ENCODE peak calls at places on chromosomes 4 and X, in five cellular contexts. Q is breast epithelium; J is effector memory CD4-positive, alpha-beta T cell; R is tibial nerve; Z is substantia nigra. O is an unnamed sample.

GRCh38 chr4:80875642-80876041 is 154.9 kb upstream of the BMP3 start:
- DNase-seq in Q (no peak), J (no peak), R (no peak), Z (no peak), O (no peak)

GRCh38 chr4:144507309-144508101 is 138.5 kb upstream of the HHIP start:
- DNase-seq in Q (no peak), J (no peak), R (no peak), Z (no peak), O (no peak)

GRCh38 chrX:136395271-136395670 is 92.5 kb upstream of the BRS3 start:
- DNase-seq in Q (no peak), J (no peak), R (no peak), Z (no peak), O (no peak)

GRCh38 chr4:68576272-68577100 is at the start of gene UGT2B17:
- DNase-seq in Q (no peak), J (no peak), R (no peak), Z (no peak), O (no peak)

GRCh38 chr4:169029947-169030346 is 19.9 kb upstream of the CBR4 start:
- DNase-seq in Q (no peak), J (no peak), R (no peak), Z (no peak), O (no peak)

GRCh38 chrX:47226071-47226470 is 6.7 kb upstream of the USP11 start:
- DNase-seq in Q (no peak), J (no peak), R (no peak), Z (no peak), O (no peak)

GRCh38 chr4:169009281-169010124 is 552 bp downstream of the CBR4 start:
- DNase-seq in Q (peak), J (peak), R (peak), Z (peak), O (peak)

GRCh38 chr4:4889781-4890180 is 30.3 kb downstream of the MSX1 start:
- DNase-seq in Q (no peak), J (no peak), R (no peak), Z (no peak), O (no peak)

GRCh38 chr4:165394275-165394674 is 15.5 kb downstream of the CPE start:
- DNase-seq in Q (no peak), J (no peak), R (no peak), Z (no peak), O (no peak)

GRCh38 chr4:24560770-24561415 is 23.5 kb downstream of the DHX15 start:
- DNase-seq in Q (no peak), J (no peak), R (no peak), Z (no peak), O (no peak)

GRCh38 chr4:83013931-83014330 is 3.3 kb upstream of the LIN54 start:
- DNase-seq in Q (no peak), J (no peak), R (no peak), Z (no peak), O (no peak)

GRCh38 chrX:19554786-19555185 is 39.5 kb upstream of the MAP3K15 start:
- DNase-seq in Q (no peak), J (no peak), R (no peak), Z (no peak), O (no peak)

GRCh38 chr4:180058731-180059215 is 2184.4 kb upstream of the TENM3 start:
- DNase-seq in Q (no peak), J (no peak), R (no peak), Z (peak), O (peak)

GRCh38 chr4:112206431-112206830 is 25.2 kb upstream of the AP1AR start:
- DNase-seq in Q (no peak), J (no peak), R (no peak), Z (no peak), O (no peak)

GRCh38 chr4:87838207-87838606 is 5.4 kb downstream of the MEPE start:
- DNase-seq in Q (no peak), J (no peak), R (no peak), Z (no peak), O (no peak)

GRCh38 chr4:157045507-157046127 is 30.3 kb upstream of the GLRB start:
- DNase-seq in Q (no peak), J (no peak), R (no peak), Z (no peak), O (no peak)

GRCh38 chr4:159598602-159599001 is 495.7 kb downstream of the RAPGEF2 start:
- DNase-seq in Q (no peak), J (no peak), R (no peak), Z (no peak), O (no peak)

GRCh38 chr4:55754754-55755350 is 64.7 kb upstream of the EXOC1L start:
- DNase-seq in Q (no peak), J (no peak), R (no peak), Z (no peak), O (no peak)

GRCh38 chr4:98522603-98523395 is 135.6 kb downstream of the TSPAN5 start:
- DNase-seq in Q (no peak), J (no peak), R (no peak), Z (no peak), O (no peak)

GRCh38 chr4:53313510-53313909 is 52.4 kb downstream of the SCFD2 start:
- DNase-seq in Q (no peak), J (no peak), R (no peak), Z (no peak), O (peak)

GRCh38 chr4:139453041-139453370 is 915 bp upstream of the RAB33B start:
- DNase-seq in Q (peak), J (peak), R (no peak), Z (no peak), O (peak)

GRCh38 chr4:83552924-83553323 is 17.0 kb downstream of the GPAT3 start:
- DNase-seq in Q (no peak), J (no peak), R (no peak), Z (no peak), O (no peak)

GRCh38 chrX:88613338-88613737 is 133.7 kb upstream of the CPXCR1 start:
- DNase-seq in Q (no peak), J (no peak), R (no peak), Z (no peak), O (no peak)

GRCh38 chr4:23455482-23455881 is 434.4 kb downstream of the PPARGC1A start:
- DNase-seq in Q (no peak), J (no peak), R (no peak), Z (no peak), O (no peak)

GRCh38 chr4:168076989-168077725 is 15.2 kb upstream of the ANXA10 start:
- DNase-seq in Q (peak), J (no peak), R (peak), Z (no peak), O (no peak)

GRCh38 chrX:68846536-68846935 is 17.7 kb downstream of the EFNB1 start:
- DNase-seq in Q (no peak), J (no peak), R (no peak), Z (no peak), O (no peak)

GRCh38 chr4:15809058-15809457 is 30.9 kb downstream of the CD38 start:
- DNase-seq in Q (no peak), J (no peak), R (no peak), Z (no peak), O (no peak)

GRCh38 chr4:69563424-69563823 is 67.7 kb upstream of the UGT2B4 start:
- DNase-seq in Q (no peak), J (no peak), R (no peak), Z (no peak), O (no peak)

GRCh38 chrX:40996886-40997530 is 88.2 kb upstream of the USP9X start:
- DNase-seq in Q (no peak), J (no peak), R (no peak), Z (no peak), O (no peak)

GRCh38 chrX:152861116-152861515 is 30.3 kb downstream of the NSDHL start:
- DNase-seq in Q (no peak), J (no peak), R (no peak), Z (no peak), O (no peak)

GRCh38 chrX:12790878-12791252 is 347 bp upstream of the PRPS2 start:
- DNase-seq in Q (no peak), J (no peak), R (no peak), Z (no peak), O (no peak)

GRCh38 chrX:12789976-12790375 is 1.2 kb upstream of the PRPS2 start:
- DNase-seq in Q (no peak), J (no peak), R (no peak), Z (no peak), O (no peak)

GRCh38 chrX:12792711-12793110 is 1.5 kb downstream of the PRPS2 start:
- DNase-seq in Q (no peak), J (no peak), R (no peak), Z (no peak), O (no peak)

GRCh38 chrX:12788645-12789044 is 2.6 kb upstream of the PRPS2 start:
- DNase-seq in Q (no peak), J (no peak), R (no peak), Z (no peak), O (no peak)

DNA sequence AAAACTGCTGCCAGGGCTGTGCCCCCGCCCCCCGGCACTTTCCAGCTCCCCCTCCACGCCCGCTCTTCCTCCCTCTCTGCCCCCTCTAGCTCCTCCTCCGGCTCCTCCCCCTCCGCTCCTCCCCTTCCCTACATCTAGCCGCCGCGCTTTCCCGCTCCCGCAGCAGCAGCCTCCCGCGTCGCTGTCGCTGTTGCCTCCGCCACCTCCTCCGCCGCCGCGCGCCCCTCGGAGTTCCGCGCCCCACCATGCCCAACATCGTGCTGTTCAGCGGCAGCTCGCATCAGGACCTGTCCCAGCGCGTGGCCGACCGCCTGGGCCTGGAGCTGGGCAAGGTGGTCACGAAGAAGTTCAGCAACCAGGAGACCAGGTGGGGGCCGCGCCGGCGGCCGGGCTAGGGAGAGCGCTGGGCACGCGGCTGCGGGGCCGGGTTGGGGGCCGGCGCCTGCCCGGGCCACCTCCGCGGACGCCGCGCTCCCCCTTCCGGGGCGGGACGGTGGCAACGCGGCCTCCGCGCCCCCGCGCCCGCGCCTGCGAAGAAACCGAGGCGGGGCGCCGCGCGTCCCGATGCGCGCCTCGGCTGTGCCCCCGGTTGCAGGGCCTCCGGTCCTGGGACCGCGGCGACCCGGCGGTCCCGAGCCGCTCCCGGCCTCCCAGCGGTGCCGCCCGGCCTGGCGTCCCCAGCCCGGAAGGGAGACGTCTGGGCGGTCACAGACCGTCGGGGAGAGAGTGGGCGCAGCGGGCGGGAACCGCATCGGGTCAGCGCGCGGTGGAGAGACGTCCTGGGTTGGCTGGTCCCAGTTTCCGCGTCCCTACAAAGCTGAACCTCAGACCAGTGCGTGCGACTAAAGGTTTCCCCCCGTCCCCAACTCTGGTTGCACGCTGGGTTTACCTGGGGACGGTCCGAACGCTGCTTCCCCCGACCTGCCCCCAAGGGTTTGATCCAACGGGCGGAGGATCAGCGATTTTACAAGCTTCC is at the start of gene PRPS2:
- DNase-seq in Q (peak), J (peak), R (peak), Z (peak), O (peak)
- H3K27ac ChIP-seq in Q (peak), J (peak), R (no peak), Z (no peak), O (peak)

GRCh38 chr4:57083107-57083506 is 27.1 kb downstream of the IGFBP7 start:
- DNase-seq in Q (no peak), J (no peak), R (no peak), Z (no peak), O (no peak)
- H3K27ac ChIP-seq in Q (peak), J (no peak), R (peak), Z (no peak), O (no peak)

GRCh38 chrX:155880586-155881157 is 473 bp upstream of the VAMP7 start:
- DNase-seq in Q (no peak), J (no peak), R (no peak), Z (no peak), O (no peak)
- H3K27ac ChIP-seq in Q (peak), J (peak), R (peak), Z (peak), O (no peak)

DNA sequence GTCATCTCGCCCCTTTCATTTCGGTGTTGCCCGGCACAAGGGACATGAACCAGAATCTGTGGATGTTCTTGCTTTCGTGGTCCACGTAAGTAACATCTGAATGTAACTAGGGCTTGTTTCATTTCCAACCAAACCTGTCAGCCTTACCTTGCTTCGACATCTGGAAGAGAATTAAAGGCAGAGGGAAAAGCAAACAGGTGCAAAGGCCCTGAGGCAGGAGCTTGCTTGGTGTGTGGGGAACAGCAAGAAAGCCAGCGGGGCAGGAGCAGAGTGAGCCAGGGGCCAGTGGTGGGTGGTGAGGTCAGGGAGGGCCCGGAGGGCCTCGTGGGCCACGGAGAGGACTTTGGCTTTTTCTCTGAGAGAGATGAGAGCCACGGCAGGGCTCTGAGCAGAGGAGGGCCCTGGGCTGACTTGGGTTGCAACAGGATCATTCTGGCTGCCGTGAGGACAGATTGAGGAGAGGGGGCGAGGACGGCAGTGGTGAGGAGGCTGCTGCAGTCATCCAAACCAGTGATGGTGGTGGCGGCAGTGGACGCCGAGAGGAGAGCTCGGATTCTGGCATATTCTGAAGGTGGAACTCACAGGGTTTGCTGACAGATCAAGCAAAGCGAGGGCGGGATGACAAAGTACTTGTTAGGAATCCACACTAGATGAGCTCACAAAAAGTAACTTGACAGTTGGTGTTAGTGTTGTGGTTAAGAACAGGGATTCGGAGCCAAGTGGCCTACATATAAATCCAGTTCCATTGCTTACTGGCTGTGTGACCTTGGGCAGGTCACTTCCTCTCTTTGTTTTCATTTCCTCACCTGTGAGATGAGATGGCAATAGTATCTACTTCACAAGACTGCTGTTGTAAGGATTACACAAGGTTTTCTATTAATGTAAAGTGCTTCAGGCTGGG is 6.8 kb upstream of the WDR13 start:
- DNase-seq in Q (no peak), J (no peak), R (no peak), Z (no peak), O (no peak)
- H3K27ac ChIP-seq in Q (peak), J (no peak), R (no peak), Z (no peak), O (peak)

GRCh38 chr4:65561164-65561563 is 109.1 kb downstream of the EPHA5 start:
- DNase-seq in Q (no peak), J (no peak), R (no peak), Z (no peak), O (no peak)

DNA sequence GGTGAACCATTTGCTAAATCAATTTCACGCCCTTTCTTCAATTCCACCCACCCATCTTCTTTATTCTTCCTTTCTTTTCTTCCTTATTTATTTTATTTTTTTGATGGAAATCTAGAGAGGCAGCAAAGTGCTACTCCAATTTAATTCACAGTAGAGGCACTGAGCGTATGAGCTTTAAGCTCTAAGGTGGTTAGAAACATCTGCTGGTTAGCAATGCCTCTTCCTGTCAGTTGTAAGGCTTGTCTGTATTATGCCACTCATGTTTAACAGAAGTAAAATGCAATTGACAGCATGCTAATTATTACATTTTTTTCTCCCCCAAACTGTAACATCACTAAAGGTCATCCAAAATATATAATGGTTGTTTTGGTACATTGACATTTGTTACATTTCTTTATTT is 103.8 kb downstream of the EPHA5 start:
- DNase-seq in Q (no peak), J (no peak), R (no peak), Z (no peak), O (no peak)
- H3K27ac ChIP-seq in Q (no peak), J (no peak), R (no peak), Z (no peak), O (no peak)

GRCh38 chr4:1150875-1151274 is 21.5 kb downstream of the SPON2 start:
- DNase-seq in Q (no peak), J (no peak), R (no peak), Z (no peak), O (no peak)

GRCh38 chr4:1153567-1154090 is 18.8 kb downstream of the SPON2 start:
- DNase-seq in Q (no peak), J (no peak), R (no peak), Z (no peak), O (no peak)

GRCh38 chr4:1151541-1151940 is 20.8 kb downstream of the SPON2 start:
- DNase-seq in Q (no peak), J (no peak), R (no peak), Z (no peak), O (no peak)

GRCh38 chr4:1154126-1154522 is 18.3 kb downstream of the SPON2 start:
- DNase-seq in Q (no peak), J (no peak), R (no peak), Z (no peak), O (no peak)

GRCh38 chr4:1152284-1152683 is 20.1 kb downstream of the SPON2 start:
- DNase-seq in Q (no peak), J (no peak), R (no peak), Z (no peak), O (no peak)
- H3K27ac ChIP-seq in Q (no peak), J (no peak), R (no peak), Z (no peak), O (no peak)

GRCh38 chrX:1778817-1779216 is 164.0 kb downstream of the ASMT start:
- DNase-seq in Q (no peak), J (no peak), R (no peak), Z (no peak), O (no peak)
- H3K27ac ChIP-seq in Q (no peak), J (no peak), R (no peak), Z (no peak), O (no peak)

O was measured in caudate nucleus.